ENCODE peak calls at places on chromosomes 7 and 10, in nine cellular contexts. P is GM23338; Y is erythroblast; G is activated CD4-positive, alpha-beta memory T cell treated with anti-CD3 and anti-CD28 coated beads, Interleukin-2, amount 10 ng/mL, durations not matched to agents 7 days and 5 days; D is astrocyte of the spinal cord; J is suprapubic skin; N is stimulated activated CD4-positive, alpha-beta T cell treated with anti-CD3 and anti-CD28 coated beads, Interleukin-1b, Interleukin-23, amount 100 ng/mL, for 1 hour; O is astrocyte of the cerebellum; Z is activated T-cell treated with anti-CD3 and anti-CD28 coated beads, Interleukin-2, amount 50 U/mL, for 4 hours. L is an unnamed sample.

GRCh38 chr10:100265821-100266485 is 1.5 kb downstream of the CWF19L1 start:
- DNase-seq in P (no peak), Y (no peak), G (no peak), D (no peak), J (no peak), N (no peak), O (no peak), Z (no peak), L (no peak)

GRCh38 chr10:124176309-124177179 is 83.1 kb upstream of the CHST15 start:
- DNase-seq in P (no peak), Y (no peak), G (peak), D (peak), J (no peak), N (no peak), O (no peak), Z (no peak), L (no peak)

GRCh38 chr10:99595236-99595635 is 25.0 kb downstream of the SLC25A28 start:
- DNase-seq in P (no peak), Y (no peak), G (no peak), D (no peak), J (no peak), N (no peak), O (no peak), Z (no peak), L (no peak)

GRCh38 chr7:4879401-4880081 is 4.0 kb downstream of the RADIL start:
- DNase-seq in P (no peak), Y (no peak), G (no peak), D (no peak), J (no peak), N (no peak), O (no peak), Z (no peak), L (no peak)

GRCh38 chr7:485188-486081 is 34.2 kb downstream of the PDGFA start:
- DNase-seq in P (no peak), Y (no peak), G (no peak), D (no peak), J (peak), N (no peak), O (no peak), Z (no peak), L (no peak)

GRCh38 chr7:1288390-1288995 is 55.8 kb downstream of the UNCX start:
- DNase-seq in P (no peak), Y (no peak), G (no peak), D (no peak), J (no peak), N (no peak), O (no peak), Z (no peak), L (no peak)

GRCh38 chr7:66748127-66748511 is 7.6 kb downstream of the RABGEF1 start:
- DNase-seq in P (no peak), Y (no peak), G (no peak), D (no peak), J (no peak), N (no peak), O (no peak), Z (no peak), L (no peak)

GRCh38 chr10:67076175-67076574 is 150.3 kb downstream of the LRRTM3 start:
- DNase-seq in P (no peak), Y (no peak), G (no peak), D (no peak), J (no peak), N (no peak), O (no peak), Z (no peak), L (no peak)

GRCh38 chr7:151754142-151754590 is 122.7 kb downstream of the PRKAG2 start:
- DNase-seq in P (peak), Y (peak), G (no peak), D (peak), J (peak), N (no peak), O (peak), Z (no peak), L (peak)

GRCh38 chr10:93799309-93799708 is 41.6 kb downstream of the LGI1 start:
- DNase-seq in P (no peak), Y (no peak), G (no peak), D (no peak), J (no peak), N (no peak), O (no peak), Z (no peak), L (no peak)

GRCh38 chr7:142892941-142893340 is 7.4 kb upstream of the TRPV6 start:
- DNase-seq in P (no peak), Y (no peak), G (no peak), D (no peak), J (no peak), N (no peak), O (no peak), Z (no peak), L (no peak)

GRCh38 chr10:119031496-119032059 is 2.1 kb downstream of the NANOS1 start:
- DNase-seq in P (peak), Y (no peak), G (no peak), D (no peak), J (no peak), N (no peak), O (no peak), Z (no peak), L (no peak)

GRCh38 chr10:505459-505858 is 184.0 kb downstream of the DIP2C start:
- DNase-seq in P (no peak), Y (no peak), G (no peak), D (no peak), J (peak), N (no peak), O (no peak), Z (no peak), L (no peak)

GRCh38 chr7:21370283-21370982 is 57.5 kb upstream of the SP4 start:
- DNase-seq in P (peak), Y (no peak), G (no peak), D (no peak), J (no peak), N (no peak), O (no peak), Z (no peak), L (no peak)

GRCh38 chr10:123967626-123968243 is 76.1 kb upstream of the CPXM2 start:
- DNase-seq in P (peak), Y (peak), G (peak), D (peak), J (peak), N (no peak), O (peak), Z (peak), L (no peak)

GRCh38 chr10:52720018-52720417 is 52.6 kb downstream of the MBL2 start:
- DNase-seq in P (no peak), Y (no peak), G (no peak), D (no peak), J (no peak), N (no peak), O (no peak), Z (no peak), L (no peak)

GRCh38 chr10:74855027-74855426 is 28.6 kb downstream of the KAT6B start:
- DNase-seq in P (no peak), Y (peak), G (no peak), D (no peak), J (no peak), N (no peak), O (no peak), Z (no peak), L (no peak)

GRCh38 chr10:120456626-120457430 is at the start of gene PLPP4:
- DNase-seq in P (peak), Y (peak), G (no peak), D (peak), J (no peak), N (no peak), O (no peak), Z (no peak), L (no peak)

GRCh38 chr10:71621783-71622526 is 97.6 kb downstream of the C10orf105 start:
- DNase-seq in P (peak), Y (no peak), G (no peak), D (peak), J (no peak), N (no peak), O (peak), Z (no peak), L (no peak)

GRCh38 chr7:137073571-137074325 is 205.3 kb downstream of the CHRM2 start:
- DNase-seq in P (no peak), Y (no peak), G (no peak), D (peak), J (no peak), N (no peak), O (no peak), Z (no peak), L (peak)

GRCh38 chr7:129118976-129119375 is 25.5 kb upstream of the TSPAN33 start:
- DNase-seq in P (no peak), Y (no peak), G (no peak), D (no peak), J (no peak), N (no peak), O (no peak), Z (no peak), L (no peak)

L was measured in HS-27A.